ENCODE peak calls at places on chromosomes 13 and 19, in seven cellular contexts. U, E, M, L, Q, J and P are unnamed samples.
A peak's percentile ranks its signal among the peaks of the same experiment; 100 is the strongest.

GRCh38 chr19:47651132-47651531 is 42.2 kb downstream of the BICRA start:
- DNase-seq in E (no peak), L (no peak), M (no peak), J (no peak), Q (no peak), U (no peak), P (no peak)

GRCh38 chr19:29660835-29661234 is 4.4 kb upstream of the PLEKHF1 start:
- DNase-seq in E (peak; percentile 36), J (no peak), L (no peak), U (no peak), M (no peak), Q (no peak), P (no peak)

GRCh38 chr19:55156202-55157063 is 1.1 kb downstream of the TNNI3 start:
- DNase-seq in L (peak; percentile 40), M (peak; percentile 31), E (peak; percentile 48), U (no peak), J (peak; percentile 76), Q (no peak), P (peak; percentile 70)

GRCh38 chr13:51714663-51715168 is 89.2 kb downstream of the DHRS12 start:
- DNase-seq in U (no peak), J (no peak), E (no peak), M (peak; percentile 59), L (peak; percentile 34), Q (no peak), P (peak; percentile 25)

GRCh38 chr19:49689133-49690072 is at the start of gene ADM5:
- DNase-seq in J (no peak), L (no peak), U (no peak), Q (peak; percentile 75), M (peak; percentile 50), E (peak; percentile 57), P (no peak)

GRCh38 chr13:66558511-66558910 is 671.6 kb downstream of the PCDH9 start:
- DNase-seq in M (no peak), U (no peak), L (no peak), J (no peak), Q (no peak), E (no peak), P (no peak)

GRCh38 chr19:14053032-14053431 is 8.8 kb downstream of the PALM3 start:
- DNase-seq in M (no peak), E (no peak), L (no peak), J (no peak), Q (no peak), U (no peak), P (no peak)

GRCh38 chr19:21519488-21519887 is 14.1 kb downstream of the ZNF429 start:
- DNase-seq in E (no peak), U (no peak), J (no peak), L (peak; percentile 9), Q (no peak), M (no peak), P (no peak)

GRCh38 chr13:45086484-45086883 is 33.8 kb upstream of the GTF2F2 start:
- DNase-seq in Q (no peak), M (no peak), L (no peak), J (no peak), U (no peak), E (no peak), P (no peak)

DNA sequence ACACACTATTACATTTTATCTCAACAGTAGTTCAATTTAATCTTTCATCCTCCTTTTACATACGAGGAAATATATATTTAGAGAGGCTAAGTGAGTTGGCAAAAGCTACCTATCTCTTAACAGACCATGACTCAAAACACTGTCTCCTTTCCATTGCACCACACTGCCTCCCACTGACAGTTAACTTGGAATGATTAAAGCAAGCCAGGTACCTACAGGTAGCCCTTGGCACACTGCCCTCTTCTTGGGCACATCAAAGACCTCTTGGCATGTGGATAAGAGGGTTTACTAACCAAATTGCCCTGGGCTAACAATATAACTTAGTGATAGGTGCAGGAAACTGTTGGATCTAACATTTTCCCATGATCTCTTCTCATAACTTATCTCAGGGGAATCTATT is 1.9 kb downstream of the ABHD13 start:
- DNase-seq in U (no peak), J (no peak), Q (no peak), L (no peak), E (no peak), M (peak; percentile 18), P (no peak)
- TF ChIP-seq CTCF in U (no peak), J (no peak), Q (no peak), L (no peak), E (no peak), M (no peak), P (peak; percentile 11)

GRCh38 chr19:20247016-20247683 is 80.1 kb downstream of the ZNF486 start:
- DNase-seq in E (peak; percentile 46), J (peak; percentile 14), Q (no peak), L (peak; percentile 18), M (no peak), U (no peak), P (no peak)
- TF ChIP-seq CTCF in E (peak; percentile 50), J (peak; percentile 70), Q (peak; percentile 70), L (peak; percentile 29), M (no peak), U (peak; percentile 17), P (no peak)

GRCh38 chr13:100608906-100609305 is 20.3 kb upstream of the GGACT start:
- DNase-seq in U (no peak), Q (no peak), E (no peak), J (no peak), M (peak; percentile 68), L (peak; percentile 22), P (peak; percentile 70)
- TF ChIP-seq CTCF in U (no peak), Q (no peak), E (no peak), J (no peak), M (no peak), L (no peak), P (no peak)

GRCh38 chr13:46751811-46752635 is 44.9 kb downstream of the ESD start:
- DNase-seq in L (no peak), E (peak; percentile 35), U (no peak), J (no peak), M (peak; percentile 43), Q (no peak), P (peak; percentile 35)
- TF ChIP-seq CTCF in L (no peak), E (no peak), U (no peak), J (no peak), M (no peak), Q (no peak), P (peak; percentile 25)